ENCODE peak calls at places on chromosomes 11 and 22, in six cellular contexts. M is bronchial epithelial cell; N is HT-29; W is RPMI7951; X is NCI-H1092; Y is stimulated activated CD8-positive, alpha-beta memory T cell treated with anti-CD3 and anti-CD28 coated beads, Interleukin-4, amount 100 ng/mL, for 48 hours. E is an unnamed sample.

GRCh38 chr11:87659807-87660206 is 515.4 kb downstream of the RAB38 start:
- DNase-seq in M (no peak), W (no peak), Y (no peak), X (no peak), N (no peak), E (no peak)

GRCh38 chr22:38097557-38098409 is 12.7 kb downstream of the BAIAP2L2 start:
- DNase-seq in Y (no peak), W (no peak), X (no peak), N (no peak), M (no peak), E (no peak)

GRCh38 chr11:128694618-128695481 is 978 bp downstream of the FLI1 start:
- DNase-seq in Y (peak), X (no peak), M (no peak), W (peak), N (no peak), E (peak)

GRCh38 chr11:17744151-17744940 is 9.8 kb downstream of the KCNC1 start:
- DNase-seq in W (peak), N (no peak), X (no peak), Y (no peak), M (no peak), E (no peak)

GRCh38 chr22:43745783-43746356 is 66.2 kb downstream of the EFCAB6 start:
- DNase-seq in W (no peak), X (no peak), Y (no peak), N (no peak), M (no peak), E (no peak)

GRCh38 chr11:44842219-44842618 is 108.5 kb downstream of the TP53I11 start:
- DNase-seq in W (peak), N (no peak), X (no peak), Y (no peak), M (no peak), E (no peak)

GRCh38 chr11:64069401-64070300 is 33.9 kb downstream of the FLRT1 start:
- DNase-seq in W (no peak), Y (no peak), N (no peak), M (no peak), X (no peak), E (no peak)

GRCh38 chr11:47886096-47886495 is 37.9 kb upstream of the NUP160 start:
- DNase-seq in M (peak), N (no peak), W (no peak), X (no peak), Y (no peak), E (no peak)

GRCh38 chr11:57641011-57641410 is 8.7 kb downstream of the YPEL4 start:
- DNase-seq in M (no peak), X (no peak), N (peak), Y (no peak), W (no peak), E (no peak)

GRCh38 chr22:35446365-35446764 is 46.4 kb downstream of the MCM5 start:
- DNase-seq in W (peak), N (no peak), M (peak), X (no peak), Y (no peak), E (no peak)

GRCh38 chr11:37394236-37394870 is 796.3 kb upstream of the RAG2 start:
- DNase-seq in N (peak), M (no peak), Y (no peak), X (no peak), W (no peak), E (no peak)

GRCh38 chr11:106706355-106706754 is 311.9 kb downstream of the GUCY1A2 start:
- DNase-seq in Y (no peak), X (no peak), M (peak), W (peak), N (peak), E (no peak)

GRCh38 chr22:37462983-37463382 is 23.2 kb downstream of the MFNG start:
- DNase-seq in N (peak), Y (no peak), M (peak), W (peak), X (no peak), E (no peak)

GRCh38 chr22:50150161-50151129 is 20.1 kb upstream of the PANX2 start:
- DNase-seq in N (no peak), X (no peak), Y (no peak), W (peak), M (no peak), E (no peak)

GRCh38 chr11:130418756-130419155 is 9.7 kb downstream of the ADAMTS8 start:
- DNase-seq in X (no peak), Y (no peak), W (peak), M (no peak), N (no peak), E (no peak)

GRCh38 chr11:60950933-60951610 is 904 bp downstream of the SLC15A3 start:
- DNase-seq in N (no peak), X (no peak), W (no peak), M (no peak), Y (peak), E (peak)